ENCODE peak calls at places on chromosomes 2 and 18, in ten cellular contexts. Q is tibial artery, S is heart left ventricle, W is IMR-90, P is AG04450, Y is gastrocnemius medialis, U is PC-3, I is transverse colon, E is heart right ventricle, N is OCI-LY7. B is an unnamed sample.
A peak's percentile ranks its signal among the peaks of the same experiment; 100 is the strongest.

GRCh38 chr2:181892795-181893435 is 1.4 kb downstream of the ITPRID2 start:
- DNase-seq in I (no peak), U (peak; percentile 67), Q (no peak), N (no peak), Y (no peak), P (no peak), W (peak; percentile 58), E (no peak), S (no peak), B (no peak)

GRCh38 chr18:55688066-55688465 is 100.1 kb upstream of the TCF4 start:
- DNase-seq in E (no peak), S (no peak), N (no peak), U (peak; percentile 35), W (no peak), I (no peak), P (no peak), Q (no peak), Y (no peak), B (no peak)

GRCh38 chr2:21467280-21467818 is 343.6 kb downstream of the TDRD15 start:
- DNase-seq in U (no peak), Q (no peak), P (no peak), S (no peak), I (no peak), E (no peak), N (no peak), Y (no peak), W (no peak), B (no peak)

GRCh38 chr2:96531872-96532505 is 4.6 kb upstream of the ARID5A start:
- DNase-seq in W (peak; percentile 99), I (peak; percentile 95), U (peak; percentile 98), Q (peak; percentile 99), N (no peak), S (peak; percentile 94), Y (peak; percentile 94), P (peak; percentile 98), E (peak; percentile 98), B (peak; percentile 100)

GRCh38 chr2:196383799-196384198 is 212.4 kb upstream of the STK17B start:
- DNase-seq in E (no peak), W (no peak), Y (no peak), P (no peak), U (no peak), S (no peak), Q (no peak), N (no peak), I (no peak), B (no peak)

GRCh38 chr2:231706731-231707624 is 1.3 kb upstream of the PTMA start:
- DNase-seq in E (peak; percentile 99), P (peak; percentile 97), S (peak; percentile 99), N (peak; percentile 99), Q (peak; percentile 99), Y (peak; percentile 99), W (peak; percentile 99), I (peak; percentile 98), U (peak; percentile 99), B (peak; percentile 90)

GRCh38 chr18:13791181-13791580 is 32.8 kb upstream of the MC5R start:
- DNase-seq in P (no peak), U (no peak), I (no peak), N (no peak), E (no peak), Y (no peak), S (no peak), Q (no peak), W (peak; percentile 2), B (no peak)

GRCh38 chr18:44818668-44819403 is 138.1 kb downstream of the SETBP1 start:
- DNase-seq in W (no peak), Y (no peak), N (no peak), U (no peak), S (no peak), I (no peak), Q (no peak), E (no peak), P (no peak), B (no peak)

GRCh38 chr2:204072443-204073324 is 136.1 kb downstream of the ICOS start:
- DNase-seq in E (no peak), N (peak; percentile 47), S (no peak), P (no peak), I (peak; percentile 44), W (no peak), Y (no peak), Q (no peak), U (peak; percentile 68), B (no peak)

GRCh38 chr2:24702800-24703199 is 90.4 kb downstream of the PTRHD1 start:
- DNase-seq in Y (no peak), Q (no peak), W (peak; percentile 94), I (no peak), N (no peak), S (no peak), P (peak; percentile 62), E (no peak), U (peak; percentile 93), B (no peak)

GRCh38 chr2:189149981-189150380 is 29.6 kb downstream of the COL5A2 start:
- DNase-seq in E (no peak), U (peak; percentile 60), S (no peak), Y (no peak), Q (no peak), W (peak; percentile 65), P (no peak), N (no peak), I (no peak), B (no peak)

GRCh38 chr2:103445356-103445755 is 683.5 kb downstream of the TMEM182 start:
- DNase-seq in W (no peak), Y (no peak), N (no peak), P (no peak), Q (no peak), E (no peak), U (no peak), S (no peak), I (no peak), B (no peak)

GRCh38 chr2:189393440-189394111 is 47.7 kb upstream of the WDR75 start:
- DNase-seq in Y (no peak), W (peak; percentile 99), E (no peak), P (peak; percentile 87), S (no peak), I (no peak), U (peak; percentile 94), N (no peak), Q (no peak), B (no peak)

GRCh38 chr18:51038110-51038509 is 8.1 kb downstream of the SMAD4 start:
- DNase-seq in E (no peak), P (no peak), N (no peak), Y (no peak), U (no peak), W (no peak), S (no peak), I (no peak), Q (no peak), B (no peak)

GRCh38 chr2:26581266-26581990 is 59.7 kb downstream of the CIB4 start:
- DNase-seq in N (no peak), Q (peak; percentile 35), S (no peak), W (no peak), E (no peak), Y (no peak), U (no peak), P (no peak), I (no peak), B (no peak)

GRCh38 chr2:9167718-9168657 is 38.6 kb upstream of the ASAP2 start:
- DNase-seq in U (no peak), Q (no peak), W (no peak), P (no peak), S (no peak), N (no peak), Y (no peak), I (no peak), E (no peak), B (no peak)

GRCh38 chr18:77271720-77272481 is 22.3 kb downstream of the GALR1 start:
- DNase-seq in Q (no peak), E (no peak), W (peak; percentile 42), I (no peak), U (no peak), S (no peak), N (no peak), Y (no peak), P (no peak), B (no peak)

GRCh38 chr18:75139226-75139911 is 69.6 kb downstream of the PTGR3 start:
- DNase-seq in I (no peak), N (no peak), W (no peak), U (no peak), E (no peak), Q (peak; percentile 45), P (no peak), S (no peak), Y (no peak), B (no peak)

DNA sequence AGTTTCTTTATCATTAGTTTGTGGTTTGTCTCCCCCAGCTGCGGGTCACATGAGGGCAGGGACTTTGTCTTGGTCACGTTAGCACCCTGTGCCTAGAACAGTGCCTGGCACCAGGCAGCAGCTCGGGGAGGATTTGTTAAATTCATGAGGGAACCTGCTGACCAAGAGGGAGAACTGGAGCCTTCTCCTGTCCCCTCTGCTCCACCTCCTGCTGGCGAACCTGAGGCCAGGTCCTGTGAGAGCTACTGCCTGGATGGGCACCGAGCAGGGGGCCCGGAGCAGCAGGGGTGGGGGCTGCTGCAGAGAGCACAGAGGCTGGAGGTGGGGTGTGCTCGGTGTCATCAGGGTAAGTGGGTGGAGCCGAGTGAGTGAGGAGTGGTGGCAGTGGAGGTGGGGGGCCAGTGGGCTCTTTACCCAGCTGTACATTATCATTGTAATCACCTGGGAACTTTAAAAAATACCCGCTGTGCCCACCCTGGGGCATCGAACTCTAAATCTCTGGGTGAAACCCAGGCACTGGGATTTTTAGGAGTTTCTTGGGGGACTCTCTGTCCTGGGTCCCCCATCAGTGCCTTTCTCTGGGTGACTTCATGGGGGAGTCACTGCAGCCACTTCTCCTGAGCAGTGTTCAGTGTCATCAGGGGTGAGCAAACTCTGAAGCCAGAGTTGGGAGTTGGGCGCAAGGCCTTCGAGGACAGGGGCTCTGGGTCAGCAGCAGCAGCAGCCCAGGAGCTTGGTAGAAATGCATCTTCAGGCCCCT is 52.0 kb upstream of the FAHD2A start:
- DNase-seq in E (no peak), S (peak; percentile 11), Q (peak; percentile 43), W (no peak), I (no peak), P (no peak), N (no peak), U (no peak), Y (no peak), B (no peak)
- H3K27ac ChIP-seq in E (no peak overlapping the region), S (no peak overlapping the region), Q (no peak overlapping the region), W (no peak overlapping the region), I (no peak overlapping the region), P (no peak overlapping the region), N (no peak overlapping the region), U (no peak overlapping the region), Y (no peak overlapping the region), B (no peak overlapping the region)

GRCh38 chr2:172480301-172481218 is 53.2 kb downstream of the ITGA6 start:
- DNase-seq in U (no peak), S (peak; percentile 64), Q (no peak), Y (no peak), E (peak; percentile 63), W (peak; percentile 20), P (no peak), N (no peak), I (no peak), B (no peak)
- H3K27ac ChIP-seq in U (no peak overlapping the region), S (peak overlapping the region; percentile 21), Q (no peak overlapping the region), Y (peak overlapping the region; percentile 44), E (no peak overlapping the region), W (no peak overlapping the region), P (no peak overlapping the region), N (no peak overlapping the region), I (no peak overlapping the region), B (no peak overlapping the region)

GRCh38 chr2:241813080-241813805 is 4.2 kb downstream of the NEU4 start:
- DNase-seq in N (no peak), P (no peak), W (no peak), E (peak; percentile 36), Y (peak; percentile 15), Q (peak; percentile 62), S (no peak), U (no peak), I (peak; percentile 6), B (no peak)
- H3K27ac ChIP-seq in N (no peak overlapping the region), P (no peak overlapping the region), W (no peak overlapping the region), E (peak overlapping the region; percentile 25), Y (no peak overlapping the region), Q (no peak overlapping the region), S (no peak overlapping the region), U (no peak overlapping the region), I (no peak overlapping the region), B (no peak overlapping the region)

GRCh38 chr2:108625186-108625827 is 91.0 kb downstream of the LIMS1 start:
- DNase-seq in E (no peak), I (no peak), N (no peak), W (no peak), Q (no peak), Y (no peak), U (no peak), S (no peak), P (no peak), B (no peak)
- H3K27ac ChIP-seq in E (no peak overlapping the region), I (no peak overlapping the region), N (peak overlapping the region; percentile 55), W (no peak overlapping the region), Q (no peak overlapping the region), Y (no peak overlapping the region), U (no peak overlapping the region), S (no peak overlapping the region), P (no peak overlapping the region), B (no peak overlapping the region)